ENCODE peak calls at places on chromosomes 2 and 18, in eight cellular contexts. K is activated effector memory CD4-positive, alpha-beta T cell treated with anti-CD3 and anti-CD28 coated beads, Interleukin-2, amount 50 U/mL, for 16 hours; P is Right ventricle myocardium superior; B is upper lobe of right lung; F is gastrocnemius medialis; G is skeletal muscle cell; J is fibroblast of mammary gland; N is osteoblast. T is an unnamed sample.

GRCh38 chr2:129913695-129914495 is 65.6 kb upstream of the RAB6C start:
- DNase-seq in K (peak), P (no peak), B (no peak), F (no peak), G (no peak), J (no peak), N (no peak), T (no peak)

GRCh38 chr2:95268208-95269035 is 5.8 kb upstream of the PROM2 start:
- DNase-seq in K (peak), P (no peak), B (peak), F (no peak), G (no peak), J (no peak), N (peak), T (no peak)

GRCh38 chr2:32074161-32074506 is 10.8 kb downstream of the SPAST start:
- DNase-seq in K (no peak), P (no peak), B (no peak), F (no peak), G (no peak), J (no peak), N (peak), T (no peak)

GRCh38 chr2:133777607-133778006 is 209.3 kb upstream of the NCKAP5 start:
- DNase-seq in K (no peak), P (no peak), B (no peak), F (no peak), G (no peak), J (no peak), N (peak), T (no peak)

GRCh38 chr2:67445652-67446268 is 48.6 kb downstream of the ETAA1 start:
- DNase-seq in K (no peak), P (no peak), B (no peak), F (no peak), G (no peak), J (no peak), N (no peak), T (no peak)

GRCh38 chr2:144552821-144553220 is 32.9 kb upstream of the ZEB2 start:
- DNase-seq in K (no peak), P (no peak), B (no peak), F (no peak), G (no peak), J (no peak), N (no peak), T (no peak)

GRCh38 chr18:7579176-7579922 is 12.2 kb downstream of the PTPRM start:
- DNase-seq in K (no peak), P (no peak), B (no peak), F (no peak), G (no peak), J (peak), N (peak), T (no peak)

GRCh38 chr18:61887838-61888237 is 5.0 kb downstream of the RNF152 start:
- DNase-seq in K (no peak), P (no peak), B (no peak), F (no peak), G (no peak), J (no peak), N (no peak), T (no peak)

GRCh38 chr2:175844169-175844568 is 157.9 kb downstream of the LNPK start:
- DNase-seq in K (no peak), P (no peak), B (no peak), F (no peak), G (peak), J (peak), N (peak), T (peak)